ENCODE peak calls at places on chromosome 2, in nine cellular contexts. One of them, this sample, is unnamed.

GRCh38 chr2:128385365-128385764 is 66.7 kb upstream of the HS6ST1 start:
- DNase-seq in skeletal muscle cell: no peak
- DNase-seq in stimulated activated CD4-positive, alpha-beta T cell treated with anti-CD3 and anti-CD28 coated beads, Interleukin-1b, Interleukin-23, amount 100 ng/mL, for 24 hours: no peak
- DNase-seq in islet precursor cell: peak
- DNase-seq in NCI-H187: no peak
- DNase-seq in WTC11: no peak
- DNase-seq in HT1080: no peak
- DNase-seq in hypothalamus: no peak
- DNase-seq in neural crest cell: no peak
- DNase-seq in this sample: no peak

GRCh38 chr2:200862532-200863000 is 1.9 kb downstream of the CLK1 start:
- DNase-seq in skeletal muscle cell: peak
- DNase-seq in stimulated activated CD4-positive, alpha-beta T cell treated with anti-CD3 and anti-CD28 coated beads, Interleukin-1b, Interleukin-23, amount 100 ng/mL, for 24 hours: peak
- DNase-seq in islet precursor cell: no peak
- DNase-seq in NCI-H187: no peak
- DNase-seq in WTC11: no peak
- DNase-seq in HT1080: peak
- DNase-seq in hypothalamus: no peak
- DNase-seq in neural crest cell: no peak
- DNase-seq in this sample: no peak

GRCh38 chr2:231941673-231942072 is 15.5 kb upstream of the NPPC start:
- DNase-seq in skeletal muscle cell: no peak
- DNase-seq in stimulated activated CD4-positive, alpha-beta T cell treated with anti-CD3 and anti-CD28 coated beads, Interleukin-1b, Interleukin-23, amount 100 ng/mL, for 24 hours: no peak
- DNase-seq in islet precursor cell: no peak
- DNase-seq in NCI-H187: no peak
- DNase-seq in WTC11: no peak
- DNase-seq in HT1080: no peak
- DNase-seq in hypothalamus: no peak
- DNase-seq in neural crest cell: no peak
- DNase-seq in this sample: no peak

GRCh38 chr2:73297151-73297559 is 3.8 kb upstream of the EGR4 start:
- DNase-seq in skeletal muscle cell: no peak
- DNase-seq in stimulated activated CD4-positive, alpha-beta T cell treated with anti-CD3 and anti-CD28 coated beads, Interleukin-1b, Interleukin-23, amount 100 ng/mL, for 24 hours: no peak
- DNase-seq in islet precursor cell: peak
- DNase-seq in NCI-H187: no peak
- DNase-seq in WTC11: no peak
- DNase-seq in HT1080: peak
- DNase-seq in hypothalamus: no peak
- DNase-seq in neural crest cell: no peak
- DNase-seq in this sample: no peak

GRCh38 chr2:144261336-144261735 is 258.6 kb downstream of the ZEB2 start:
- DNase-seq in skeletal muscle cell: no peak
- DNase-seq in stimulated activated CD4-positive, alpha-beta T cell treated with anti-CD3 and anti-CD28 coated beads, Interleukin-1b, Interleukin-23, amount 100 ng/mL, for 24 hours: no peak
- DNase-seq in islet precursor cell: no peak
- DNase-seq in NCI-H187: no peak
- DNase-seq in WTC11: no peak
- DNase-seq in HT1080: no peak
- DNase-seq in hypothalamus: no peak
- DNase-seq in neural crest cell: no peak
- DNase-seq in this sample: no peak

GRCh38 chr2:99555410-99555809 is 65.6 kb upstream of the REV1 start:
- DNase-seq in skeletal muscle cell: no peak
- DNase-seq in stimulated activated CD4-positive, alpha-beta T cell treated with anti-CD3 and anti-CD28 coated beads, Interleukin-1b, Interleukin-23, amount 100 ng/mL, for 24 hours: no peak
- DNase-seq in islet precursor cell: no peak
- DNase-seq in NCI-H187: no peak
- DNase-seq in WTC11: no peak
- DNase-seq in HT1080: no peak
- DNase-seq in hypothalamus: no peak
- DNase-seq in neural crest cell: no peak
- DNase-seq in this sample: no peak

GRCh38 chr2:67346718-67347407 is 50.3 kb upstream of the ETAA1 start:
- DNase-seq in skeletal muscle cell: peak
- DNase-seq in stimulated activated CD4-positive, alpha-beta T cell treated with anti-CD3 and anti-CD28 coated beads, Interleukin-1b, Interleukin-23, amount 100 ng/mL, for 24 hours: no peak
- DNase-seq in islet precursor cell: no peak
- DNase-seq in NCI-H187: no peak
- DNase-seq in WTC11: no peak
- DNase-seq in HT1080: peak
- DNase-seq in hypothalamus: no peak
- DNase-seq in neural crest cell: no peak
- DNase-seq in this sample: no peak

GRCh38 chr2:105110295-105110829 is 72.5 kb downstream of the MRPS9 start:
- DNase-seq in skeletal muscle cell: no peak
- DNase-seq in stimulated activated CD4-positive, alpha-beta T cell treated with anti-CD3 and anti-CD28 coated beads, Interleukin-1b, Interleukin-23, amount 100 ng/mL, for 24 hours: no peak
- DNase-seq in islet precursor cell: no peak
- DNase-seq in NCI-H187: no peak
- DNase-seq in WTC11: no peak
- DNase-seq in HT1080: no peak
- DNase-seq in hypothalamus: no peak
- DNase-seq in neural crest cell: no peak
- DNase-seq in this sample: no peak

GRCh38 chr2:31770718-31771117 is 190.0 kb upstream of the SRD5A2 start:
- DNase-seq in skeletal muscle cell: no peak
- DNase-seq in stimulated activated CD4-positive, alpha-beta T cell treated with anti-CD3 and anti-CD28 coated beads, Interleukin-1b, Interleukin-23, amount 100 ng/mL, for 24 hours: no peak
- DNase-seq in islet precursor cell: peak
- DNase-seq in NCI-H187: no peak
- DNase-seq in WTC11: no peak
- DNase-seq in HT1080: no peak
- DNase-seq in hypothalamus: no peak
- DNase-seq in neural crest cell: no peak
- DNase-seq in this sample: no peak

GRCh38 chr2:3341336-3341735 is 36.3 kb downstream of the EIPR1 start:
- DNase-seq in skeletal muscle cell: no peak
- DNase-seq in stimulated activated CD4-positive, alpha-beta T cell treated with anti-CD3 and anti-CD28 coated beads, Interleukin-1b, Interleukin-23, amount 100 ng/mL, for 24 hours: no peak
- DNase-seq in islet precursor cell: peak
- DNase-seq in NCI-H187: no peak
- DNase-seq in WTC11: no peak
- DNase-seq in HT1080: no peak
- DNase-seq in hypothalamus: no peak
- DNase-seq in neural crest cell: no peak
- DNase-seq in this sample: no peak

GRCh38 chr2:219126555-219126954 is 34.1 kb downstream of the NHEJ1 start:
- DNase-seq in skeletal muscle cell: no peak
- DNase-seq in stimulated activated CD4-positive, alpha-beta T cell treated with anti-CD3 and anti-CD28 coated beads, Interleukin-1b, Interleukin-23, amount 100 ng/mL, for 24 hours: no peak
- DNase-seq in islet precursor cell: no peak
- DNase-seq in NCI-H187: no peak
- DNase-seq in WTC11: no peak
- DNase-seq in HT1080: no peak
- DNase-seq in hypothalamus: no peak
- DNase-seq in neural crest cell: no peak
- DNase-seq in this sample: no peak

GRCh38 chr2:152223997-152224396 is 48.4 kb upstream of the STAM2 start:
- DNase-seq in skeletal muscle cell: no peak
- DNase-seq in stimulated activated CD4-positive, alpha-beta T cell treated with anti-CD3 and anti-CD28 coated beads, Interleukin-1b, Interleukin-23, amount 100 ng/mL, for 24 hours: no peak
- DNase-seq in islet precursor cell: no peak
- DNase-seq in NCI-H187: no peak
- DNase-seq in WTC11: no peak
- DNase-seq in HT1080: no peak
- DNase-seq in hypothalamus: no peak
- DNase-seq in neural crest cell: no peak
- DNase-seq in this sample: no peak

This sample was measured in NCI-H1930.